ENCODE peak calls at places on chromosomes 1 and 21, in eight cellular contexts. S, H, Z, N, G, J, F and A are unnamed samples.

GRCh38 chr1:44681905-44682900 is 7.7 kb downstream of the ARMH1 start:
- DNase-seq in Z (no peak), N (no peak), S (no peak), J (no peak), G (no peak), F (no peak), H (no peak), A (no peak)

GRCh38 chr1:23187637-23188036 is 19.0 kb upstream of the LUZP1 start:
- DNase-seq in Z (no peak), J (no peak), G (no peak), H (no peak), S (no peak), F (no peak), N (no peak), A (no peak)

GRCh38 chr1:113536182-113536780 is 146.0 kb downstream of the MAGI3 start:
- DNase-seq in N (peak), F (no peak), Z (no peak), S (no peak), J (no peak), G (no peak), H (peak), A (no peak)

GRCh38 chr1:243415663-243416365 is 160.0 kb downstream of the SDCCAG8 start:
- DNase-seq in Z (no peak), N (no peak), G (no peak), H (no peak), J (no peak), S (no peak), F (no peak), A (no peak)

GRCh38 chr21:25907573-25908275 is 173.0 kb downstream of the GABPA start:
- DNase-seq in G (no peak), N (peak), H (no peak), F (no peak), S (no peak), J (no peak), Z (no peak), A (no peak)

GRCh38 chr1:89725016-89725380 is 92.1 kb downstream of the LRRC8C start:
- DNase-seq in G (peak), J (peak), H (peak), S (no peak), F (no peak), Z (no peak), N (peak), A (no peak)

GRCh38 chr1:6502000-6502891 is 10.8 kb upstream of the PLEKHG5 start:
- DNase-seq in G (no peak), N (peak), H (no peak), J (no peak), S (no peak), Z (no peak), F (peak), A (no peak)

GRCh38 chr1:228381336-228381735 is 25.3 kb downstream of the TRIM11 start:
- DNase-seq in S (no peak), F (no peak), J (no peak), N (no peak), H (no peak), Z (no peak), G (no peak), A (no peak)

GRCh38 chr1:156371553-156372264 is 2.7 kb downstream of the RHBG start:
- DNase-seq in N (peak), S (no peak), Z (no peak), F (peak), H (peak), G (peak), J (no peak), A (no peak)

GRCh38 chr1:228226956-228227791 is 19.3 kb downstream of the OBSCN start:
- DNase-seq in F (no peak), J (no peak), G (no peak), H (peak), Z (peak), N (peak), S (no peak), A (no peak)

GRCh38 chr1:912740-913301 is 10.9 kb upstream of the SAMD11 start:
- DNase-seq in J (no peak), H (peak), Z (no peak), S (no peak), N (peak), F (peak), G (peak), A (no peak)

GRCh38 chr1:16984717-16985116 is 4.3 kb upstream of the MFAP2 start:
- DNase-seq in F (peak), N (peak), Z (peak), H (peak), G (no peak), S (no peak), J (peak), A (no peak)

GRCh38 chr1:21344750-21345443 is 54.6 kb upstream of the ECE1 start:
- DNase-seq in Z (no peak), J (no peak), F (peak), N (no peak), S (no peak), G (peak), H (no peak), A (peak)

GRCh38 chr1:153447498-153448170 is 12.8 kb downstream of the S100A7 start:
- DNase-seq in F (no peak), S (no peak), N (peak), J (no peak), G (no peak), H (peak), Z (no peak), A (no peak)

GRCh38 chr1:200139661-200140250 is 112.2 kb downstream of the NR5A2 start:
- DNase-seq in N (peak), J (peak), H (peak), G (peak), F (no peak), S (peak), Z (no peak), A (no peak)

GRCh38 chr1:44700573-44700972 is 26.1 kb downstream of the ARMH1 start:
- DNase-seq in N (no peak), J (no peak), G (no peak), F (no peak), Z (no peak), S (no peak), H (peak), A (no peak)

GRCh38 chr1:89671775-89672488 is 39.0 kb downstream of the LRRC8C start:
- DNase-seq in N (no peak), G (no peak), J (no peak), F (no peak), S (no peak), Z (no peak), H (peak), A (no peak)

GRCh38 chr1:2523191-2523890 is 3.1 kb downstream of the PANK4 start:
- DNase-seq in N (no peak), J (no peak), S (no peak), G (peak), H (peak), Z (no peak), F (no peak), A (no peak)

GRCh38 chr1:76998582-76999189 is 131.4 kb downstream of the ST6GALNAC5 start:
- DNase-seq in F (no peak), J (peak), H (peak), N (peak), S (no peak), Z (no peak), G (no peak), A (no peak)

GRCh38 chr1:76073471-76073870 is 1.1 kb upstream of the ST6GALNAC3 start:
- DNase-seq in S (no peak), N (peak), G (no peak), Z (no peak), H (no peak), F (no peak), J (peak), A (no peak)

GRCh38 chr1:8448906-8449661 is 131.2 kb downstream of the SLC45A1 start:
- DNase-seq in F (no peak), G (peak), H (peak), Z (no peak), N (peak), J (no peak), S (peak), A (no peak)

GRCh38 chr1:38814984-38815464 is 44.5 kb downstream of the RRAGC start:
- DNase-seq in S (no peak), J (no peak), Z (no peak), G (no peak), F (no peak), N (no peak), H (no peak), A (no peak)

GRCh38 chr1:119676571-119677206 is 28.6 kb upstream of the ZNF697 start:
- DNase-seq in J (no peak), H (no peak), Z (no peak), F (peak), G (no peak), S (no peak), N (peak), A (no peak)

GRCh38 chr21:41359289-41359688 is 2.5 kb upstream of the MX2 start:
- DNase-seq in H (no peak), F (no peak), J (no peak), Z (no peak), N (no peak), G (no peak), S (no peak), A (no peak)

GRCh38 chr1:17090844-17091243 is 28.4 kb downstream of the PADI2 start:
- DNase-seq in N (peak), Z (no peak), J (no peak), F (no peak), H (no peak), G (no peak), S (no peak), A (no peak)

GRCh38 chr1:234433563-234434285 is 45.3 kb downstream of the TARBP1 start:
- DNase-seq in F (no peak), G (no peak), Z (no peak), H (peak), N (peak), S (no peak), J (peak), A (no peak)

GRCh38 chr1:245874942-245875580 is 632.0 kb downstream of the SMYD3 start:
- DNase-seq in G (no peak), F (peak), N (peak), J (peak), Z (no peak), S (no peak), H (peak), A (no peak)

GRCh38 chr1:228455715-228456114 is 31.5 kb upstream of the RNF187 start:
- DNase-seq in S (no peak), J (no peak), G (no peak), H (no peak), N (peak), F (no peak), Z (no peak), A (no peak)

DNA sequence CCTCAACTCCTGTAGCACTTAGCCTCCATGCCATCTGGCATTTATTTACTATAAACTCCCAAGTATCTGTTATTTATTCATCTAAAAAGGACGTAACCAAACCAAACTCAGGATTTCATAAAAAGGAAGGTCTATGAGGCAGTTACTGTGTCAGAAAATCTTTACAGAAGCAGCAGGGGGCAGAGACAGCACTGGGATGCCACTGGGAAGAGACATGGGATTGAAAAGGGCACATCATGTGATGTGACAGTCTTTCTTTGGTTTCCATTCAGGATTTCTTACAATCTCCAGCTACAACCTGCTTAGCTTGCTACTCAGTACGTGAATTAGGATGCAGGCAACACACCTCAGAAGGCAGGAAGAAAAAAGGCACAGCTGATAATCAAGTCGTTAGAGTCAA is 31.2 kb downstream of the SPRTN start:
- DNase-seq in N (no peak), F (no peak), J (no peak), S (no peak), Z (no peak), G (no peak), H (no peak), A (no peak)
- TF ChIP-seq CTCF in N (peak), F (no peak), J (no peak), S (no peak), Z (no peak), G (no peak), H (no peak), A (no peak)

DNA sequence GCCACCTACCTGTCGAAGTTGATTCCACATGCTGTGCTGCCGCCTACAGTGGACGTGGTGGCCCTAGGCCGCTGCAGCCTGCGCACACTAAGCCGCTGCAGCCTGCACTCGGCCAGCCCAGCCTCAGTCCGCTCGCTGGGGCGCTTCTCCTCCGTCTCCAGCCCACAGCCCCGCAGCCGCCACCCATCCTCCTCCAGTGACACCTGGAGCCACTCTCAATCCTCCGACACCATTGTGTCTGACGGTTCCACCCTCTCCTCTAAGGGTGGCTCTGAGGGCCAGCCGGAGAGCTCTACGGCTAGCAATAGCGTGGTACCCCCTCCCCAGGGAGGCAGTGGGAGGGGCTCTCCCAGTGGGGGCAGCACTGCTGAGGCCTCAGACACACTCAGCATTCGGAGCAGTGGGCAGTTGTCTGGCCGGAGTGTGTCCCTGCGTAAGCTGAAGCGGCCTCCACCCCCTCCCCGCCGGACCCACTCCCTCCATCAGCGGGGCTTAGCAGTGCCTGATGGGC is 46.9 kb downstream of the YARS1 start:
- DNase-seq in G (no peak), H (no peak), Z (no peak), S (no peak), F (no peak), N (no peak), J (no peak), A (no peak)
- TF ChIP-seq CTCF in G (no peak), H (no peak), Z (no peak), S (no peak), F (no peak), N (no peak), J (no peak), A (no peak)

GRCh38 chr1:98556521-98557158 is 104.9 kb upstream of the SNX7 start:
- DNase-seq in F (no peak), J (no peak), G (no peak), Z (no peak), S (no peak), H (peak), N (peak), A (no peak)
- TF ChIP-seq CTCF in F (no peak), J (peak), G (peak), Z (no peak), S (peak), H (peak), N (peak), A (no peak)

DNA sequence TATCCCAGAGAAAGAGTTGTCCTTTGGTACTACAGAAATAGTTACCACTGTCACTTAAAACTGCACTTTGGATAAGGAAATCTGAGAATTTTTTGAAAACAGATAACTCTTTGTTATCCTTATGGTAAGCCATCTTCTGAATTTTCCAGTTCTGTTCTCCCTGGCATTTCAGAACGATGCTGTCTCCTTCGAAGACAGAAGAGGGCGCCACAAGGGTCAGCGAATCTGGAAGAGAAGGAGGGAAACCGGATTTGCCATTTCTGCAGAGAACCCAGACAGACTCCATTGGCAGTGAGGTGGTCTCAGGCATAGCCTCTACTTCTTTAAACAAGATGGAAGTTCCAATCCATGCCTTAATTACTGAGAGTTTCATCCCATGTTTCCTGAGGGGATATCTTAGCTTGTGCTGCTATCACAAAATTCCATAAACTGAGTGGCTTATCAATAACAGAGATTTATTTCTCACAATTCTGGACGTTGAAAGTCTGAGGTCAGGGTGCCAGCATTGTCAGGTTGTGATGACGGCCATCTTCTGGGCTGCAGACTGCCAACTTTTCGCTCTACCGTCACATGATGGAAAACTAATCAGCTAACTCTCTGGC is 6.4 kb downstream of the FCRL2 start:
- DNase-seq in S (peak), H (no peak), F (no peak), Z (no peak), J (no peak), N (no peak), G (no peak), A (no peak)
- TF ChIP-seq CTCF in S (peak), H (no peak), F (no peak), Z (no peak), J (peak), N (no peak), G (no peak), A (no peak)

DNA sequence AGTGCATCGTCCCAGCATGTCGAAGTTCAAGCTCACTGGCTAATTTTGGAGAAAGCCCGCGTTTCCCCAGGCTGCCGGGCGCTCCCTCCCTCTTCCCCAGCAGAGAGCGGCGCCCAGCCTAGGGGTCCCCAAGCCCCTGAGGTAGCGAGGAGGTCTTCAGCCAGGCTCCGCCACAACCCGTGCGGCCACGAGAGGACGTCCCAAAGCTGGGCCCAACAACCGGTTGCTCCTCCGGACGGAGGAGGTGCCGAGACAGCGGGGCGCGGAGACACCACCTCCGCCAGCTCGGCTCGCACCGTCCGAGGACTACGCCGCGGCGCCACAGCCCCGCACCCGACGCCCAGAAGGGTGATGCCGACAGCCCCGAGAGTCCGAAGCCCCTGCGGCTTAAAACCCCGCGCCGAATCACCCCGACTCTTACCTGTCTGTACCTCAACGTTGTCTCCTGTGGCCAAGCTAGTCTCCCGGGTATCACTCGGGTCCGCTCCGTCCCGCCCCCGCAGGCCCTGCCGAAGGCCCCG is at the start of gene DENND2C:
- DNase-seq in Z (no peak), N (no peak), S (no peak), F (no peak), J (no peak), H (no peak), G (no peak), A (no peak)
- TF ChIP-seq CTCF in Z (no peak), N (no peak), S (no peak), F (no peak), J (peak), H (peak), G (no peak), A (no peak)

GRCh38 chr1:51093566-51093965 is 8.5 kb upstream of the C1orf185 start:
- DNase-seq in S (no peak), H (peak), N (peak), F (no peak), G (no peak), J (no peak), Z (no peak), A (no peak)

GRCh38 chr1:51086496-51087271 is 15.3 kb upstream of the C1orf185 start:
- DNase-seq in Z (no peak), J (no peak), F (no peak), S (no peak), H (no peak), G (no peak), N (no peak), A (no peak)

DNA sequence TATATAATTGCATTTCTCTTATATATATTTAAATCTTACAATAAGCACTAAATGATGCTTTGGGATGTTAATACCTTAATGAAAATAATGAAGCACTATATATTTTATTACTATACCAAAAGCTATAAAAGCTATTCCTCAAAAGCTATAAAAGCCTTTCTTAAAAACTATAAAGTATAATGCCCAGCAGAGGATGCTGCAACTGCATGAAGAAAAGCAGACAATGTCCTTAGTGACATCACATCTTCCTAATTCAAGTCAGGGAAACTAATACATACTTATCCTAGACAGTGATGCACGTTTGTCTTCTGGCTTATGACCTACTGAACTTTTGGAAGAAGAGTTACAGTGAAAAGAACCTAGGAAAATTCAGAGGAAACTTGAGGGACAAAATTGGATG is 13.6 kb upstream of the C1orf185 start:
- DNase-seq in S (no peak), H (peak), F (no peak), Z (no peak), N (peak), G (no peak), J (no peak), A (no peak)
- TF ChIP-seq CTCF in S (no peak), H (peak), F (no peak), Z (no peak), N (peak), G (no peak), J (peak), A (no peak)

DNA sequence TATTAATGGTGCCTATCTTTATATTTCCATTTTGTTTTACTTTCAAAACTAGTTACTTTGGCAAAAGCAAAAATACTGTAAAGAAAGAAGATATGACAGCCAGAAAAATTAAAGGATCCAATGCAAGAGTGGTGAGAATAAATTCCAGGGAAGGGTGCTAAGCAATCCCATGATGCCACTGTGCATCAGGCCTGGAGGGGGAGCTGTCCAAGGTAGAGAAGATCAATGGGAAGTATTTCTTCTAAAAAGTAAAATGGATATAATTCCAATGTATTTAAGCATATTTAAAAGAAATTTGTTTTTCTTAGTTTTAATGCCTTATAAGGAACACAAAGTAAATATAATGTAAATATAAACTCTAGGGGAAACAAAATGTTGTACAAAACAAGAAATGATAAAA is 1382.2 kb upstream of the B3GALT2 start:
- DNase-seq in N (no peak), S (peak), F (no peak), J (no peak), H (peak), Z (no peak), G (no peak), A (no peak)
- TF ChIP-seq CTCF in N (no peak), S (peak), F (no peak), J (no peak), H (no peak), Z (no peak), G (no peak), A (no peak)

GRCh38 chr1:201850053-201850397 is 21.1 kb downstream of the IPO9 start:
- DNase-seq in J (peak), N (peak), S (no peak), G (no peak), H (peak), Z (no peak), F (peak), A (no peak)
- TF ChIP-seq CTCF in J (no peak), N (no peak), S (no peak), G (no peak), H (no peak), Z (no peak), F (no peak), A (no peak)